ENCODE peak calls at places on chromosomes 4 and X, in five cellular contexts. A is GM12891, H is H1, D is GM12878, G is SK-N-SH. L is an unnamed sample.

GRCh38 chrX:141619336-141619735 is 29.8 kb downstream of the SPANXA2 start:
- DNase-seq in A (no peak), G (no peak), H (no peak), D (no peak), L (no peak)

GRCh38 chr4:170949084-170949483 is 859.3 kb upstream of the AADAT start:
- DNase-seq in G (no peak), H (no peak), A (no peak), D (no peak), L (no peak)

GRCh38 chrX:102339312-102340298 is 92.6 kb downstream of the NXF2 start:
- DNase-seq in H (no peak), G (no peak), D (no peak), A (no peak), L (no peak)

GRCh38 chrX:134670241-134670811 is 12.1 kb upstream of the PLAC1 start:
- DNase-seq in G (no peak), A (no peak), D (no peak), H (no peak), L (no peak)

GRCh38 chrX:97159916-97160800 is 276.4 kb downstream of the RPA4 start:
- DNase-seq in G (no peak), D (no peak), H (no peak), A (no peak), L (no peak)

GRCh38 chr4:85815796-85816459 is 341.0 kb downstream of the ARHGAP24 start:
- DNase-seq in A (no peak), D (no peak), G (no peak), H (no peak), L (no peak)

GRCh38 chrX:154908821-154909220 is 22.7 kb downstream of the F8A1 start:
- DNase-seq in G (no peak), D (no peak), A (no peak), H (no peak), L (no peak)

GRCh38 chr4:67371563-67371962 is 173.7 kb downstream of the CENPC start:
- DNase-seq in D (no peak), H (no peak), G (no peak), A (no peak), L (no peak)

GRCh38 chr4:86721412-86721811 is 127.3 kb downstream of the PTPN13 start:
- DNase-seq in G (no peak), H (no peak), A (no peak), D (no peak), L (no peak)

GRCh38 chrX:151878574-151878973 is 34.1 kb upstream of the MAGEA4 start:
- DNase-seq in A (no peak), D (no peak), G (no peak), H (no peak), L (no peak)

GRCh38 chr4:82989567-82990429 is 20.8 kb downstream of the LIN54 start:
- DNase-seq in H (no peak), G (no peak), D (peak; percentile 41), A (no peak), L (peak; percentile 30)

GRCh38 chr4:2363056-2363719 is 55.3 kb downstream of the ZFYVE28 start:
- DNase-seq in H (no peak), G (no peak), A (no peak), D (no peak), L (no peak)

GRCh38 chr4:48660347-48660746 is 119.7 kb downstream of the FRYL start:
- DNase-seq in D (no peak), A (no peak), H (no peak), G (no peak), L (no peak)

GRCh38 chr4:76782837-76783236 is 115.1 kb downstream of the SOWAHB start:
- DNase-seq in G (no peak), D (no peak), A (no peak), H (no peak), L (no peak)

GRCh38 chrX:136747003-136747986 is 33.4 kb downstream of the ARHGEF6 start:
- DNase-seq in A (no peak), H (no peak), D (no peak), G (no peak), L (no peak)

GRCh38 chrX:48776818-48777439 is 9.5 kb upstream of the GATA1 start:
- DNase-seq in A (no peak), G (no peak), H (no peak), D (no peak), L (no peak)

GRCh38 chr4:51849430-51849829 is 6.5 kb downstream of the DCUN1D4 start:
- DNase-seq in A (no peak), H (no peak), D (no peak), G (no peak), L (no peak)
- TF ChIP-seq TAF1 in A (no peak), H (no peak), D (no peak), G (no peak), L (no peak)

GRCh38 chr4:153519677-153520076 is 53.5 kb downstream of the TMEM131L start:
- DNase-seq in D (no peak), G (no peak), A (no peak), H (no peak), L (no peak)

GRCh38 chr4:153518637-153519384 is 52.7 kb downstream of the TMEM131L start:
- DNase-seq in A (no peak), H (no peak), G (no peak), D (no peak), L (no peak)

GRCh38 chr4:153517159-153517558 is 51.0 kb downstream of the TMEM131L start:
- DNase-seq in G (no peak), A (no peak), H (no peak), D (no peak), L (no peak)

GRCh38 chr4:153520227-153520626 is 54.1 kb downstream of the TMEM131L start:
- DNase-seq in A (no peak), H (no peak), D (no peak), G (no peak), L (no peak)

DNA sequence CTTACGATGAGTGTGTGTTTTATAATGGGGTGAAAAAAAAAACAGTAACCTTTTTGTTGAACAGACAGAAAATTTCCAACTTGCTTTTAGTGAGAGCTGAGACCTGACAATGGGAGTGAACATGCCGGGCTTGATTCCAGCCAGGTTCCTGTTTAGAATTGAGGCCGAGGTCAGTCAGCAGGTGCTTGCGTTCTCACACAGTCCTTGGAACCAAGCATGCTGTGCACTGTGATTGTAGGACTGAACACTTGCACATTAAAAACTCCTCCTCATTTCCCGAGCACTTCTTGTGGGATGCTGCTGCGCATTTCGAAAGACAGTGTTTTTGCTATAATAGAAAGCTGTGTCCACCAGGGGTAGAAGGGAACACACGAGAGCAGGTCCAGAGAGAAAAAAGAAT is 51.8 kb downstream of the TMEM131L start:
- DNase-seq in G (no peak), H (no peak), A (no peak), D (no peak), L (no peak)
- TF ChIP-seq TAF1 in G (no peak), H (no peak), A (no peak), D (no peak), L (no peak)

DNA sequence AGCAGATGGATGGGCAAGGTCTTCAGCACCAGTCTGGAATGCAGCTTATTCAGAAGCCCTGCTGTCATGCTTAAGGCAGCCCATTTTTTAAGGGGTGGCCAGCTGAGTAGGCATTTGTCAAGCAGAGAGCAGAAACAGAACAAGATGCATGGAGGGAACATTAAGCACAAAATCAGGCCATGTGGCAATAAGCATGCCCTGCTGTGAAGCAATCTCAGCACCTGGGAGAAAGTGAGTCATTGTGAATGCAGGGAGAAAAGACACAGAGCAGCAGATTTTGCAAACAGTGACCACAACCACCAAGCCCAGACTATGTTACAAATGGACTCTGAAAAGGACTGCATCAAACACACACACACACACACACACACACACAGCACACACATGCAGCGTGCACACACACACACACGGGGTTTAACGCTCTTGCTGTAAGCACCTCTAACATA is 94.1 kb upstream of the GALNT7 start:
- DNase-seq in H (peak; percentile 59), A (no peak), D (no peak), G (no peak), L (no peak)
- TF ChIP-seq TAF1 in H (no peak), A (no peak), D (no peak), G (no peak), L (no peak)

GRCh38 chrX:34656842-34657780 is at the start of gene TMEM47:
- DNase-seq in G (peak; percentile 75), H (peak; percentile 72), D (no peak), A (peak; percentile 7), L (no peak)
- TF ChIP-seq TAF1 in G (no peak), H (peak; percentile 86), D (no peak), A (no peak), L (no peak)

DNA sequence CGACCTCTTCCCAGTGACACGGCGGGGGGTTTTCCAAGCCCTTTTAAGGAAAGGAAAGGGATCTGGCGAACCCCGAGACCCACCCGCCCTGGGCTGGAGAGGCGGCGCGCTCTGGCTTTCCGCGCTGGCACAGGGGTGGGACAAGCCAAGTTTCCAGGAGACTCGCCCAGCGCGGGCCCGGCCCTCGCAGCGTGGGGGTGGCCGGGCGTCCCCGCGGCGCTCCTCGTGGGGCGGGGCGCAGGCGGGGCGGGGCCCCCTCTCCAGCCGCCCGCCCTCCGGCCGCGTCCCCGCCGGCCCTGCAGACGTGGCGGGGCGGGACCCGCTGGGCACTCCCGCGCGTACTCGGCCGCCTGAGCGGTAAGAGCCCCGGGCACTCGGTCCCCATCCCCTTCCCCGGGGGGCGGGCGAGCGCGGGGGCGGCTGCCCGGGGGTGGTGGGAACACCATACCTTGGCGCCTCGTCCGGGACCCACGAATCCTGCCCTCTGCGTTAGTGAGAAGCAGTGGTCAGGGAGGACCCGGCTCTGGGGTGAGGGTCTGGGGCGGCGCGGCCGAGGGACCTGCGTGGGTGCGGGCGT is at the start of gene FAM114A1:
- DNase-seq in H (peak; percentile 77), D (no peak), G (peak; percentile 94), A (peak; percentile 82), L (peak; percentile 79)
- TF ChIP-seq TAF1 in H (no peak), D (no peak), G (peak; percentile 53), A (peak; percentile 21), L (no peak)

DNA sequence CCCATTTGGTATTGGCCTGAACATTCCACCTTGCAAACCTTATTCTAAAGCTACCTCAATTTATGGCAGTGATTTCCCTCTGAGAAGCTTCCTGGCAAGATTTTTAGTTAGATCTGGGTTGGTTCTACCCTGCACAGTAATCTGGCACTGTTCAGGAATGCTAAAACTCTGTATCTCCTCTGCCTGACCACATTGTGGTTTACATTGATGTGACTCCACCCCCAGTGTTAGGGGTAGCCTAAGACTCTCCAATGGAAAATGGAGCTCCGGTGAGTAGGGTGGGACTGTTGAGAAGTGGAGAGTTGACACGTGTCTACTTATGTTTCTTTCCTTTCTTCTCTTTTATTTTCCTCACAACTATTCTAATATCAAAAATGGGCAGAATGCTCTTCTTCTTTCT is 45.4 kb downstream of the BMPR1B start:
- DNase-seq in A (no peak), G (no peak), D (no peak), H (no peak), L (no peak)
- TF ChIP-seq TAF1 in A (no peak), G (no peak), D (no peak), H (no peak), L (no peak)

DNA sequence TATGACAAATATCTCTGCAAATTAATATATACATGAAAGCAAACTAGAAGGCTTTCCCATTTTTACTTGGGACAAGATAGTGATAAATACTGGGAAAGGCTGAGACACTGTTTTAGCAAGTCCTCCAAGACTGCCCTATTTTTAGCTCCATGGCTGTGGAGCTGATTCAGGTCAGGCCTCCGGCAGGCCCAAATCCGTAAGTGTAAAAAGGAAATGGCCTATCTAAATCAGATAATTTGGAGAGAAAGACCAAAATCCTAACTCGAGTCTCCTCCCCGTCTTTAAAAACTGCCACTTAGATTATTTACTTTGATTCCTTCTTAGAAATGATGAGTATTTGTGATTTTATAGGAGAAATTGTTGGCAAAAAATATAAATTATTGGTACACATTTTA is 2.9 kb downstream of the OTUD4 start:
- DNase-seq in A (no peak), D (no peak), G (no peak), H (no peak), L (no peak)
- TF ChIP-seq TAF1 in A (no peak), D (no peak), G (no peak), H (no peak), L (no peak)